ENCODE peak calls at places on chromosomes 4 and X, in five cellular contexts. R is HCT116, Q is SK-N-SH, G is T47D, H is GM12878. Z is an unnamed sample.

GRCh38 chr4:156377036-156377700 is 423.5 kb upstream of the CTSO start:
- DNase-seq in R (no peak), Q (no peak), G (no peak), H (no peak), Z (no peak)

GRCh38 chr4:137693641-137694040 is 161.3 kb upstream of the PCDH18 start:
- DNase-seq in R (no peak), Q (no peak), G (no peak), H (no peak), Z (no peak)

GRCh38 chr4:35364321-35364870 is 879.9 kb downstream of the ARAP2 start:
- DNase-seq in R (no peak), Q (no peak), G (no peak), H (no peak), Z (no peak)

GRCh38 chrX:31516492-31516891 is 444.7 kb upstream of the FTHL17 start:
- DNase-seq in R (no peak), Q (no peak), G (no peak), H (no peak), Z (no peak)

GRCh38 chr4:168505996-168506395 is 9.1 kb downstream of the PALLD start:
- DNase-seq in R (no peak), Q (no peak), G (no peak), H (no peak), Z (no peak)

GRCh38 chrX:108439434-108439883 is at the start of gene COL4A5:
- DNase-seq in R (peak), Q (no peak), G (peak), H (no peak), Z (peak)

GRCh38 chr4:125198916-125199315 is 115.8 kb upstream of the FAT4 start:
- DNase-seq in R (no peak), Q (no peak), G (no peak), H (no peak), Z (no peak)

GRCh38 chr4:180960758-180961401 is 1282.3 kb upstream of the TENM3 start:
- DNase-seq in R (no peak), Q (peak), G (no peak), H (no peak), Z (no peak)

GRCh38 chrX:153299855-153300254 is 21.7 kb downstream of the PNMA6F start:
- DNase-seq in R (no peak), Q (no peak), G (no peak), H (no peak), Z (no peak)

DNA sequence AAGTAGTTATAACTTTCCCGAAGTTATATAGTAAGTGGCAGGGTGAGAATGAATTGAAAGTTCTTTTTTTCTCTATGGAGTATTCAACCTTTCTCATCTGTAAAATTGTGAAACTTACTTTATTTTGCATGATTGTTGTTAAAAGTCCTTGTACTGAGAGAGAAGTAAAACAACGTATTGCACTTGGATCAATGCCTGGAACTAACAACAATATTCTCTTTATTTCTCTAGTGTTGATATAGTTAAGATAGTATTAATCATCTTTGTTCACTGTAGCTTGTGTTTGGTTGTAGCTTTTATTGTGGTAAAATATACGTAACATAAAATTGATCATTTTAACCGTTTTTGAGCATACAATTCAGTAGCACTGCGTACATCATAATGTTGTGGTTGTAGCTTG is 48.7 kb downstream of the STIM2 start:
- DNase-seq in R (no peak), Q (no peak), G (no peak), H (no peak), Z (no peak)
- TF ChIP-seq JUND in R (no peak), Q (no peak), G (no peak), H (no peak), Z (no peak)

GRCh38 chrX:17592117-17592516 is 145.2 kb upstream of the SCML1 start:
- DNase-seq in R (no peak), Q (no peak), G (no peak), H (no peak), Z (no peak)

GRCh38 chrX:17588303-17588702 is 149.0 kb upstream of the SCML1 start:
- DNase-seq in R (no peak), Q (no peak), G (no peak), H (no peak), Z (no peak)

GRCh38 chrX:17590892-17591740 is 146.2 kb upstream of the SCML1 start:
- DNase-seq in R (peak), Q (peak), G (peak), H (no peak), Z (peak)

GRCh38 chrX:17595456-17596035 is 141.7 kb upstream of the SCML1 start:
- DNase-seq in R (no peak), Q (no peak), G (no peak), H (no peak), Z (no peak)

DNA sequence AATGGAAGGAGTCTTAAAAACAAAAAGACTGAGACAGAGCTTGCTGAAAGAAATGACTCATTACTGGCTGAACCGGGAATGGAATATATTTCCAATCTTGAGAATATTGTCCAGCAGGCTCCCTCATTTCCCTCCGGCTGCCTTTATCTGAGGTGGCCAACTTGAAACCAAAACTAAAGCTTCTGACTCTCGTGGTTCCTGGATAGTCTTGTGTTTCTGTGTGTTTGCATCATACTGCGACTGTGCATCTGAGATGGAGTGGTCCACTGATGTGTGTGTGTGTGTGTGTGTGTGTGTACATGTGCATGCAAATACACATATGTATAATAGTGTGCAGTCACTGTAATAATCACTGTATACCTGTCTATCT is 145.6 kb upstream of the SCML1 start:
- DNase-seq in R (no peak), Q (no peak), G (no peak), H (no peak), Z (no peak)
- TF ChIP-seq JUND in R (no peak), Q (no peak), G (no peak), H (no peak), Z (no peak)

DNA sequence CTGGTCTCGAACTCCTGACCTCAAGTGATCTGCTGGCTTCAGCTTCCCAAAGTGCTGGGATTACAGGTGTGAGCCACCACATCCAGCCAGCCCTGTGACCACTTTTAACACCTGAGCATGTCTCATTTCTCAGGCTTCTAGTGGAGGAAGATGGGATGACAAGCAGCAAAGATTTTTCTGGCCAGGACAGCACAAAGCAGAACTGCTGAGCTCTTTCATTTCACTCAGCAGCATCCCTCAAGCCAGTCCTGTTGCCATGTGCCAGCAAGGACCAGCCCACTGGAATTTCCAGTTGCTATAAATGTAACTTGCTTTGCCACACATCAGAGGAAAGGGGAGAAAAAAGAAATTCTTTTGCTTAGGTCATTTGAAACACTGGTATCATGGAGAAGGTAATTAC is 75.9 kb downstream of the SLC9A7 start:
- DNase-seq in R (no peak), Q (no peak), G (no peak), H (no peak), Z (no peak)
- TF ChIP-seq JUND in R (no peak), Q (no peak), G (no peak), H (no peak), Z (no peak)

GRCh38 chrX:41923925-41924693 is 755 bp upstream of the CASK start:
- DNase-seq in R (peak), Q (peak), G (peak), H (no peak), Z (peak)
- TF ChIP-seq JUND in R (no peak), Q (no peak), G (no peak), H (no peak), Z (no peak)

GRCh38 chr4:57078685-57079521 is 31.3 kb downstream of the IGFBP7 start:
- DNase-seq in R (no peak), Q (no peak), G (no peak), H (no peak), Z (no peak)

GRCh38 chr4:57076646-57077045 is 33.5 kb downstream of the IGFBP7 start:
- DNase-seq in R (no peak), Q (no peak), G (no peak), H (no peak), Z (no peak)

GRCh38 chr4:57075353-57075752 is 34.8 kb downstream of the IGFBP7 start:
- DNase-seq in R (no peak), Q (no peak), G (no peak), H (no peak), Z (no peak)

GRCh38 chr4:57074753-57075152 is 35.4 kb downstream of the IGFBP7 start:
- DNase-seq in R (no peak), Q (peak), G (no peak), H (no peak), Z (no peak)

GRCh38 chr4:57077550-57078311 is 32.5 kb downstream of the IGFBP7 start:
- DNase-seq in R (no peak), Q (no peak), G (no peak), H (no peak), Z (no peak)
- TF ChIP-seq JUND in R (no peak), Q (no peak), G (no peak), H (no peak), Z (no peak)

DNA sequence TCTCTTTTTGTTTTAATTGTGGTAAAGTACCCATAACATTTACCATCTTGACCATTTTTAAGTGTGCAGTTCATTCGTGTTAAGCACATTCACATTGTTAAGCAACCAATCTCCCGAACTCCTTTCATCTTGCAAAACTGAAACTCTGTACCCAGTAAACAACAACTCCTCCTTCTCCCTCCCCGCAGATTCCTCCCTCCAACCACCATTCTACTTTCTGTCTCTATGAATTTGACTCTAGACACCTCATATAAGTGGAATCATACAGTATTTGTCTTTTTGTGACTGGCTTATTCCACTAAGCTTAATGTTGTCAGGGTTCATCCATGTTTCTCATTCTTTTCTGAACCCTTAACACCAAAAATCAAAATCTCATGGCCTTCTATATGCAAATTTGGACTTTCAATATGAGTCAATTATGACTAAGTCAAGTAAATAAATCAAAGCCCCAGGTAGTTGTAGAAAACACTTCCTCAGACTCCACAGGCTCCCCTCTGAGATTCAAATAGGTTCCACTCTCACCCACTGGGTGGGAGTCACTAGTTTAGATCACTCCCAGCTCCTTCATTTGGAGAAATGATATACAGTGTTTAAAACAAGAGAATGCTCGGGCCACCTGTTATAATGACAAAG is 9.8 kb upstream of the RTL5 start:
- DNase-seq in R (no peak), Q (no peak), G (no peak), H (no peak), Z (no peak)
- TF ChIP-seq JUND in R (no peak), Q (no peak), G (no peak), H (peak), Z (no peak)

GRCh38 chr4:47486306-47486705 is 1.2 kb downstream of the ATP10D start:
- DNase-seq in R (no peak), Q (no peak), G (no peak), H (no peak), Z (no peak)

GRCh38 chr4:47485047-47485692 is at the start of gene ATP10D:
- DNase-seq in R (peak), Q (peak), G (peak), H (peak), Z (peak)

GRCh38 chr4:47482326-47482725 is 2.7 kb upstream of the ATP10D start:
- DNase-seq in R (no peak), Q (no peak), G (no peak), H (no peak), Z (no peak)

GRCh38 chr4:47484169-47484568 is 906 bp upstream of the ATP10D start:
- DNase-seq in R (no peak), Q (no peak), G (no peak), H (no peak), Z (no peak)

GRCh38 chr4:47483722-47484121 is 1.4 kb upstream of the ATP10D start:
- DNase-seq in R (no peak), Q (no peak), G (no peak), H (no peak), Z (no peak)
- TF ChIP-seq JUND in R (no peak), Q (no peak), G (no peak), H (no peak), Z (no peak)

Z was measured in K562.